ENCODE peak calls at places on chromosome 13, in nine cellular contexts. Q, Z, U, E, K, B, S, H and D are unnamed samples. For H3K36me3, the result is how much of the 10 kb centered on the place peaks cover.

GRCh38 chr13:80131204-80131603 is 209.7 kb downstream of the SPRY2 start:
- DNase-seq in Q (peak), Z (no peak), U (peak), E (peak), K (peak), B (peak), S (no peak), H (no peak), D (no peak)

GRCh38 chr13:98677398-98677797 is 75.1 kb downstream of the SLC15A1 start:
- DNase-seq in Q (peak), Z (no peak), U (peak), E (no peak), K (no peak), B (no peak), S (no peak), H (no peak), D (no peak)

GRCh38 chr13:30422056-30422914 is at the start of gene UBE2L5:
- DNase-seq in Q (peak), Z (peak), U (peak), E (peak), K (peak), B (peak), S (no peak), H (peak), D (peak)

GRCh38 chr13:112942689-112943308 is 26.2 kb upstream of the MCF2L start:
- DNase-seq in Q (peak), Z (peak), U (peak), E (peak), K (peak), B (peak), S (peak), H (peak), D (peak)

GRCh38 chr13:80132741-80133601 is 208.0 kb downstream of the SPRY2 start:
- DNase-seq in Q (peak), Z (peak), U (peak), E (peak), K (peak), B (peak), S (no peak), H (no peak), D (no peak)

GRCh38 chr13:35964764-35965163 is 166.4 kb downstream of the DCLK1 start:
- DNase-seq in Q (peak), Z (peak), U (peak), E (no peak), K (no peak), B (peak), S (no peak), H (no peak), D (no peak)

GRCh38 chr13:48231080-48231479 is 1.9 kb upstream of the ITM2B start:
- DNase-seq in Q (no peak), Z (no peak), U (peak), E (peak), K (no peak), B (no peak), S (no peak), H (no peak), D (no peak)

GRCh38 chr13:20570540-20570939 is 3.6 kb downstream of the IFT88 start:
- DNase-seq in Q (peak), Z (no peak), U (peak), E (no peak), K (no peak), B (no peak), S (no peak), H (no peak), D (no peak)

GRCh38 chr13:65264066-65264465 is 1966.1 kb downstream of the PCDH9 start:
- DNase-seq in Q (no peak), Z (no peak), U (no peak), E (no peak), K (no peak), B (no peak), S (no peak), H (no peak), D (no peak)

GRCh38 chr13:45361596-45362206 is 20.7 kb upstream of the TPT1 start:
- DNase-seq in Q (no peak), Z (no peak), U (peak), E (no peak), K (no peak), B (peak), S (no peak), H (no peak), D (no peak)

GRCh38 chr13:30827578-30827925 is 78.5 kb upstream of the MEDAG start:
- DNase-seq in Q (no peak), Z (no peak), U (no peak), E (no peak), K (no peak), B (no peak), S (no peak), H (no peak), D (peak)

DNA sequence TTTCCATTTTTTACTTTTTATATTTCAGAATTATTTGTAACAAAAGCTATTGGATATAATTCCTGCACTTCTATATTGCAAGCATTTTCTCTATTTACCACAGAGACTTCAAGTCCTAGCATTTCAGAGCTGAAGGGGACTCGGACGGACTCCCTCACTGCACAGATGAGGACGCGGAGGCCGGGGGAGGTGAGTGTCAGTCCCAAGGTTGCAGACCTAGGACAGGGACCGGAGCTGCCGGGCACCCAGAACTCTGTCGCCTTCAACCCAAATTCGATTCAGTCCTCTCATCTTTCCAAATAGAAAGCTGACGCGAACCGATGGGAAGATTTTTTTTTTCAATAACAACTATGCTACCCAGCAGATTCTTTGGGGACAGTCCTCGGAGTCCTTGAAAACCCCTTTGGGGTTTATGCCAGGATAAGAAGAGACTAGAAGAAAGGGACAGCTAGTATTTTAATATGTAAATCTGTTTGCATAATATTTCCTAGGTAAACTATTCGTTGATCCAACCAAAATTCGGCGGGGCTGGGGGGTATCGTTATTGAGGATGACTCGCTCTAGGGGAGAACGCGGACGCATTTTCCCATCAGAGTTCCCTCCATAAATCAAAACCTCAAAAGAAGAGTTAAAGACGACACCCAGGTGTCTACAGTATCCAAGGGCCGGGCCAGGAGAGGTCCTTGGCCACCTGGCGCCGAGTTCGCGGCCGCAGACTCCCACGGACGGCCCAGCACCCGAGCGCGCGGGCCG is 804 bp downstream of the FLT3 start:
- DNase-seq in Q (no peak), Z (no peak), U (no peak), E (no peak), K (no peak), B (no peak), S (no peak), H (no peak), D (peak)
- H3K4me3 ChIP-seq in Q (no peak), Z (peak), U (no peak), E (peak), K (peak), B (no peak), S (peak), H (no peak), D (peak)

DNA sequence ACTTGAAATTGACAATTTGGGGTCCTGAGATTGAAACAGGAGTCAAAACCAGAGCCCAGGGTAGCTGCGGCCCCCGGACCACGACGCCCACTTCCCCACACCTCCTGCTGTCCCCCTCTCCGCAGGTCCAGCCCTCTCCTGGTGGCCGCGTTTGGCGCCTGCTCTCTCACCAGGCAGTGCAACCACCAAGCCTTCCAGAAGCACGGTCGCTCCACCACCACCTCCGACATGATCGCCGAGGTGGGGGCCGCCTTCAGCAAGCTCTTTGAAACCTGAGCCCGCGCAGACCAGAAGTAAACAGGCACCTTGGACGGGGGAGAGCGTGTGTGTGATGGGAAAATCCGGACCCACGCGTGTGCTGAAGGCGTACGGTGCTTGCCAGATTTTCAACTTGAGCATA is 22.9 kb downstream of the NAXD start:
- DNase-seq in Q (no peak), Z (no peak), U (no peak), E (no peak), K (no peak), B (no peak), S (no peak), H (no peak), D (peak)
- H3K36me3 ChIP-seq in Q (half or more), Z (under half), U (under half), E (under half), K (under half), B (under half), S (under half), H (under half), D (under half)

DNA sequence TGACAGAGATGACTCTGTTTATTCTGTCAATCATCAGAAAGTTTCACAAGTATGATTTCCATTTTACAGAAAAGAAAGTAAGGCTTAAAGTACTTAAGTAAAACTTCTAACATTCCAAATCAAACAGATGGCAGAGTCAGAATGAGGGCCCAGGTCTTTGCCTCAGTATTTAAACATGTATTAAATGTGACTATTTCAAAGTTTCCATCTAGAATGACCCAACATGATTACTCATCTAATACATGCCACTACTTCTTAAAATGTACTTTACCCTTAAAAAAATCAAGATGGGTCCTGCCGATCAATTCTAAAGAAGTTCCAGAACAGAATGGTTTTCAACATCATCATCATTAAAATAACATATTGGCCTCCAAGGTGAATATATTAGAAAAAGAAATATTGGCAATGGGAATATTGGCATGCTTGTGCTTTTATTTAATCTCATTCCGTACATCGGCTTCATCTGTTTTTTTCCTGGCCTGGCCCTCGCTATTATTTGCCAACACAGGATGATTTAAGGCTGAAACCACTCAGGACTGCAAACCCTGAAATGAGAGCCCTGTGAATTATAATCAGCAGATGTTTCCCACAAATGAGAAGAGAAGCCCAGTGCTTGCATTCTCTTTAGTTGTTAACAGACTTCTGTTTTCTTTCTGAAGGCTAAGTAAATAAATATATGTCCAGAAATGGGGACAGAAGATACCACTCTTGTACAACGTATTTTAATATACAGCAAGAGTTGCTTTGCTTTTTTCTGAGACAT is 340.0 kb downstream of the DNAJC15 start:
- DNase-seq in Q (peak), Z (no peak), U (peak), E (no peak), K (no peak), B (no peak), S (no peak), H (no peak), D (no peak)
- H3K4me3 ChIP-seq in Q (peak), Z (no peak), U (peak), E (no peak), K (no peak), B (no peak), S (no peak), H (no peak), D (no peak)

DNA sequence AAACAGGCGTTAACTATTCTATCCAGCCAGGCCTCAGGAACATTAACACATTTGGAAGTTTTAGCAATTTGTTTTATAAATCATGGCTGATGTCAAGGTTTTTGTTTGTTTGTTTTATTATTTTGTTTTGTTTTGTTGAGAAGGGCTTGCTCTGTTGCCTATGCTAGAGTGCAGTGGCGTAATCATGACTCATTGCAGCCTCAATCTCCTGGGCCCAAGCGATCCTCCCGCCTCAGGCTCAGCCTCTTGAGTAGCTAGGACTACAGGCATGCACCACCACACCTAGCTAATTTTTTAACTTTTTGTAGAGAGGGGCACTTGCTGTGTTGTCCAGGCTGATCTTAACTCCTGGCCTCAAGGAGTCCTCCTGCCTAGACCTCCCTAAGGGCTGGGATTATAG is 28.3 kb downstream of the NUP58 start:
- DNase-seq in Q (peak), Z (no peak), U (peak), E (no peak), K (no peak), B (peak), S (no peak), H (no peak), D (no peak)
- H3K36me3 ChIP-seq in Q (half or more), Z (under half), U (under half), E (under half), K (half or more), B (half or more), S (under half), H (under half), D (under half)

GRCh38 chr13:111184685-111185401 is 69.7 kb downstream of the ARHGEF7 start:
- DNase-seq in Q (no peak), Z (no peak), U (no peak), E (no peak), K (no peak), B (no peak), S (no peak), H (peak), D (no peak)
- H3K4me3 ChIP-seq in Q (no peak), Z (no peak), U (no peak), E (no peak), K (no peak), B (no peak), S (no peak), H (peak), D (no peak)

GRCh38 chr13:113980489-113981064 is 6.7 kb upstream of the C13orf46 start:
- DNase-seq in Q (no peak), Z (no peak), U (no peak), E (no peak), K (no peak), B (no peak), S (no peak), H (no peak), D (no peak)
- H3K36me3 ChIP-seq in Q (half or more), Z (under half), U (under half), E (under half), K (under half), B (under half), S (under half), H (under half), D (under half)

DNA sequence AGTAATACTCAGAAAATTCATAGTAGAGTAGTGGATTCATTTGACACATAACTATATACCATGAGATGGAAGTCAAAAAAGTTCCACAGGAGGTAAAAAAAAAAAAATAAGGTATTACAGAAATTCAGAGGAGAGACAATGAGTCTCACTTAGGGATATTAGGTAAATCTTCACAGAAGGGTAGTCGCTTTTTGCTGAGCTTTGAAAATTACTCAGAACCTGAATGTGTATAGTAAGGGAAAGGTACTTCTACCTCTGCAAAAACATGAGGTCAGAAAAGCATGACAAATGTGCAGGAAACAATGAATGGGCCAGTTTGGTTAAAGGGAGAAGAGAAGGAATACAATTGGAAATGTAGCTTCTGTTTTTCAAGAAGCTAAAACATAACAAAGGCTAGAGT is 250.6 kb downstream of the ITGBL1 start:
- DNase-seq in Q (no peak), Z (no peak), U (no peak), E (no peak), K (no peak), B (no peak), S (no peak), H (no peak), D (no peak)
- H3K4me3 ChIP-seq in Q (no peak), Z (no peak), U (no peak), E (no peak), K (no peak), B (no peak), S (no peak), H (no peak), D (no peak)